ENCODE peak calls at places on chromosomes 2 and 18, in seven cellular contexts. N, S, D, B, I, V and A are unnamed samples.

GRCh38 chr2:599601-600000 is 77.6 kb downstream of the TMEM18 start:
- DNase-seq in N (no peak), S (no peak), D (no peak), B (no peak), I (no peak), V (no peak), A (no peak)

GRCh38 chr18:28357785-28358401 is 181.0 kb upstream of the CDH2 start:
- DNase-seq in N (no peak), S (no peak), D (no peak), B (no peak), I (no peak), V (no peak), A (no peak)

GRCh38 chr2:65868177-65868576 is 435.8 kb upstream of the SPRED2 start:
- DNase-seq in N (no peak), S (no peak), D (no peak), B (no peak), I (no peak), V (no peak), A (no peak)

GRCh38 chr18:36546876-36547275 is 249.4 kb downstream of the FHOD3 start:
- DNase-seq in N (no peak), S (no peak), D (no peak), B (no peak), I (no peak), V (no peak), A (no peak)

GRCh38 chr2:232491139-232491780 is 3.6 kb upstream of the ECEL1 start:
- DNase-seq in N (no peak), S (peak; percentile 11), D (no peak), B (no peak), I (no peak), V (no peak), A (no peak)

GRCh38 chr2:48946444-48947048 is 191.0 kb upstream of the LHCGR start:
- DNase-seq in N (no peak), S (no peak), D (peak; percentile 43), B (peak; percentile 2), I (no peak), V (peak; percentile 0), A (peak; percentile 54)

GRCh38 chr2:154195644-154196221 is 324.0 kb downstream of the GALNT13 start:
- DNase-seq in N (no peak), S (no peak), D (no peak), B (no peak), I (no peak), V (no peak), A (peak; percentile 0)

GRCh38 chr18:57791911-57792310 is 11.2 kb downstream of the ATP8B1 start:
- DNase-seq in N (no peak), S (no peak), D (no peak), B (no peak), I (no peak), V (no peak), A (no peak)

DNA sequence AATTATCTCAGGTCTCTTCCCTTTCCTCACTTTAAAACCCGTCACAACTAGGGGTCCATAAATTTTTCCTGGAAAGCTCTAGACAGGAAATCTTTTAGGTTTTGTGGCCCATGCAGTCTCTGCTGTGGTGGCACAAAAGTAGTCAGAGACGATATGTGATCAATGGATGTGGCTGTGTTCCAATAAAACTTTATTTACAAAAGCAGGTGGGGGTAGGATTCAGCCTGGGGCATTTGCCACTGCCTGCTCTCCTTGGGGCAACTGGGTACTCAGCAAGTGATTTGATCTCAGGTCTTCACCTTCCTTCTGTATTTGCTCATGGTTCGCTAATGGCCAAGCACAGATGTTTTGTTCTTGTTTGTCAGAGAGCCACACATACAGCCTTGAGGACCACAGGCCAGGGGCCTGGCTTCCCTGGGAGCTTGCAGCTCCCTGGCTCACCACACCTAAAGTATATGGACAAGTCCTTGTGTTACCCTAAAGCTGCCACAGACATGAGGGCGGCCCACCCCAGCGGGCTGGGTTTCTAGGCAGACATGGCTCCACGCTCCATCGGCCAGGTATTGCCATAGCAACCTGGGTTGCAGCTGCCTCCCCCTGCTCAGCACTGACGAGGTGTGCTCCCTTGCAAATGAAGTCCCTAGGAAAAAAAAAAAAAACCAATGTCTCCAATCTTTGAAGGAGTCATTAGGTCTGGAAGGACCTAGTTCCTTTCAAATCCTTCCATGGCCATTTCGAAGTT is 89.7 kb upstream of the YWHAQ start:
- DNase-seq in N (no peak), S (no peak), D (no peak), B (no peak), I (no peak), V (no peak), A (no peak)
- TF ChIP-seq CTCF in N (no peak), S (no peak), D (no peak), B (no peak), I (no peak), V (no peak), A (no peak)

DNA sequence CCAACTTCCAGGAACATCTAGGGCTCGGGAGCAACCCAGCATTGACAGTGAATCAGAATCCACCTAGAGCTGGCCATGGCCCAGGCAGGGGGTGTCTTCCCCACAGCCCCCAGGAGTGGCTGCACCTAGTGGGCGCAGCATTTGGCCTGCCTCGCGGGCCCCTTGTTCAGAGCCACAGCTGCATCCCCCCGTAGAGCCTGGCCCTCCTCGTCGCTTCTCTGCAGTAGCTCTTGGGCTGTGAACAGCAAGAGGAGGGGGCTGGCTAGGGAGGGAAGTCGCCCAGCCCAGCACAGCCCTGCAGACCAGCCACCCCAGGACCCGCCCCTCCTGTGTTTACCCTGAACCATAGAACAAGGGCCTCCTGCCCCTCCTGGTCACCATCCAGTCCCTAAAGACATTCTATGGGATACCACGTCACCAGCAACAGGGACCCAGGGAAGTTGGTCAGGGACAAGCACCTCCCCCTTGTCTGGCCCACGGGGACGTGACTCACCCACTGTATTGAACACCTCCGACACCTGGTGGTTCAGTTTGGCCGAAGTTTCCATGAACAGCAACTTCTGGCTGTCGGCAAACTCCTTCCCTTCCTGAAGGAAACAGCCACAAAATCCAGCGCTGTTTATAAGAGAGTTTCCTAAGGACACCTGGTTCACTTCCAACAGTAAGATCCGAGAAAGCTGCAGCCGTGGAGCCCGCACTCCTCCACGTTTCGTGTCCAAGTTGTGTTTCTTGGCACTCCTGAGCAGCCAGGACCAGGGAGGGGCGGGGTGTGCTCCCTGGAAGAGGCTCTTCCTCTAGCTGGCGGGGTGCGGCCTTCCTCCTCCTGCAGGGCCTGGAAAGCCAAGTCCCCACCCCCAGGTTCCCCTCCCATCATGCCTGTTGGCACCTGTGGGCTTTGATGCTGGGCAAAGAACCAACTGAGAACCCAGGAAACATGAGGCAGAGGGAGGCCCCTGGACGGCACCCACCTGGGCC is 8.8 kb downstream of the PRLH start:
- DNase-seq in N (no peak), S (peak; percentile 61), D (no peak), B (peak; percentile 56), I (no peak), V (no peak), A (peak; percentile 88)
- TF ChIP-seq CTCF in N (no peak), S (no peak), D (no peak), B (no peak), I (no peak), V (no peak), A (no peak)

GRCh38 chr2:221570321-221571107 is 1.6 kb downstream of the EPHA4 start:
- DNase-seq in N (no peak), S (no peak), D (peak; percentile 31), B (no peak), I (peak; percentile 23), V (peak; percentile 20), A (no peak)
- TF ChIP-seq CTCF in N (no peak), S (no peak), D (peak; percentile 35), B (no peak), I (no peak), V (peak; percentile 19), A (no peak)

DNA sequence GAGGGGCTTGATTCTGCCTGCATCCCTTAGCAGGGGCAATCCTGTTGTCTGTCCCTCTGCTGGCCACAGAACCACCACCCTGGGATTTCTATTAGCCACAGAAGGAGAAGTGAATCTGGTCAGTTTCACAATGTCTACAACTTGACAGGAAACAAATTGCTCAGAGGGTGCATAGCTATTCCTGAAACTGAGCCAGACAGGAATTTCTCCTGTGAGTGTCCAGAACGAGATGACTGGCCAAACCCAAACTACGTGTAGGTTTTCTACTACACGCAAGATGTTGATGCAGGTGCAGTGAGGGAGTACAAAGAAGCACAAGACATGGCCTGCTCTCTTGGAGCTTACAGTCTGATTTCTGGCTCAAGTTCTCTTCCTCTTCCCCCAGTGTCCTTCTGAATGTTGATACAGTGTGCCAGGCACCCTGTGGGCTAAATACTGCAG is 201.9 kb downstream of the CLIP4 start:
- DNase-seq in N (no peak), S (no peak), D (no peak), B (no peak), I (no peak), V (no peak), A (no peak)
- TF ChIP-seq CTCF in N (peak; percentile 26), S (no peak), D (no peak), B (no peak), I (no peak), V (no peak), A (no peak)

DNA sequence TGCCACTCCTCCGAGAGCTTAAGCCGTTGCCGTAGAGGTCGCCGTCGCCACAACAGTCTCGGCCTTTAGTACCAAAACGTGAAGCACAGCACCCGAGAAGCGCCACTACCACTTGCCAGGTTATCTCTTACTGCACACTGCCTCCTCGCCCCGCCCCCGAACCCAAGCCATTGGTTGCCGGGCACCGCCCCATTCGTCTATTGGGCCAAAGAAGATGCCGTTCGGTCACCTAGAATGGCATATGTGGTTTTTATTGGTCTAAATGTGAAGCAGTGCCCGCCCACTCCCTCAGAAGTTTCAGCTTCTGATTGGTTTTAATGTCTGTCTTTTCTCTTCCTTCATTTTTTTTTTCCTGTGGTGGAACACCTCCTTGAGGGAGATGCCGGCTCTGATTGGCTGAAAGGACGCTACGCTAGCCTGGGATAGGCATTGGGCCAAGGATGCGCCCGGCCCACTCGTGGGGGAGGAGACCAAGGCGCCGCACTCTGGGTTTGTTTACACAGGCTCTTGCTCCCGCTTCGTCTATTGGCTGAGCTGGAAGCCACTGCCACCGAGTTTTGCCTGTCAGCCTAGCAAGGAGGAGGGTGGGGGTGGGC is at the start of gene PAIP2B:
- DNase-seq in N (peak; percentile 97), S (peak; percentile 99), D (peak; percentile 97), B (peak; percentile 96), I (peak; percentile 94), V (peak; percentile 98), A (peak; percentile 98)
- TF ChIP-seq CTCF in N (no peak), S (no peak), D (no peak), B (no peak), I (no peak), V (no peak), A (peak; percentile 8)

GRCh38 chr2:104944495-104944894 is 90.6 kb downstream of the POU3F3 start:
- DNase-seq in N (no peak), S (no peak), D (no peak), B (peak; percentile 28), I (peak; percentile 18), V (no peak), A (peak; percentile 41)
- TF ChIP-seq CTCF in N (peak; percentile 81), S (no peak), D (peak; percentile 20), B (peak; percentile 74), I (peak; percentile 78), V (no peak), A (no peak)

DNA sequence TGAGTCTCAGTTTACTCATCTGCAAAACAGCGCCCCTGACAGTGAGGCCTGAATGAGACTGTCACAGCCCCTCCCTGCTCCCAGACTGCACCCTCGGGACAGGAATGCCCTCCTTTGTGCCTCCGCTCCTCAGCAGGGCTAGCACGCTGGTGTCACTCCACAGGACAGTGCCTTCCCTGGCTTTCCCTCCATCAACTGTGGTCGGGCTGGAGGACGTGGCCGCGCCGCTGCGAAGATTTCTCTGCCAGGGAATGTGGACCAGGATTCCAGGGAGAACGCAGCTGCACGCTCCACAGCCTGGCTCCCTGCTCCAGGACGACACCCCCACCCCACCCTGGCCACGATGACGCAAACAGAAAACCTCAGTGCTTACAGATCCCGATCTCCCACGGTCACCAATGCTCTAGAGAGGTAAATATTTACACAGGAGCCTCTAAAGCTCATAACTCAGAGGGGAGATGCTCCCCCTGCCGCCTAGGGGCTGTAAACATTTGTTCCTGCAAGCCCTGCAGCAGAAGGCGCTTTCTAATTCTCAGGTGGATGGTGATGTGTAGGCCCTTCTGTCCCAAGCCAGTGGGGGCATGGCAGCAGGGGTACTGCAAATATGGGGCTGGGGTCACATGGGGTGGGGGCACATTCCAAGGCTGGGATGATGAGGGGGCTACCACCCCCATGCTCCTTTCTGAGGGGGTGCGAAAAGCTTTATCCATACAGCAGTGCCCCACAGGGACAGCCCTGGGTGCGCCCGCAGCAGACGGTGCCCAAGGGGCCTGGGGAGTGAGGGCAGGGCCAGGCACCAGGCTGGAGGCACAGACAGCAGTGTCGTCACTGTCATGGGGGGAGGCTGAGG is 12.4 kb downstream of the HS6ST1 start:
- DNase-seq in N (no peak), S (peak; percentile 60), D (peak; percentile 100), B (peak; percentile 27), I (no peak), V (no peak), A (peak; percentile 91)
- TF ChIP-seq CTCF in N (peak; percentile 52), S (no peak), D (peak; percentile 69), B (peak; percentile 49), I (peak; percentile 51), V (no peak), A (peak; percentile 50)